ENCODE peak calls at places on chromosomes 12 and 14, in five cellular contexts. X is pancreas, I is psoas muscle, C is sigmoid colon, N is lower lobe of right lung. A is an unnamed sample.

GRCh38 chr12:43206396-43206795 is 345.6 kb downstream of the ADAMTS20 start:
- DNase-seq in C (no peak), I (no peak), N (no peak), X (no peak), A (no peak)

GRCh38 chr12:50297027-50297426 is 13.7 kb upstream of the LIMA1 start:
- DNase-seq in N (no peak), C (no peak), X (no peak), I (no peak), A (no peak)

GRCh38 chr12:69388371-69388770 is 28.8 kb downstream of the YEATS4 start:
- DNase-seq in C (no peak), X (no peak), I (no peak), N (no peak), A (no peak)

GRCh38 chr12:31210104-31210503 is 115.8 kb downstream of the SINHCAF start:
- DNase-seq in C (no peak), N (no peak), X (no peak), I (no peak), A (no peak)

GRCh38 chr12:90977224-90977623 is 22.2 kb upstream of the CCER1 start:
- DNase-seq in I (no peak), N (no peak), C (no peak), X (no peak), A (no peak)

GRCh38 chr14:47302121-47302520 is 373.3 kb downstream of the MDGA2 start:
- DNase-seq in C (no peak), I (no peak), N (no peak), X (no peak), A (no peak)

GRCh38 chr14:95555053-95555452 is 20.2 kb downstream of the GLRX5 start:
- DNase-seq in I (no peak), X (no peak), N (no peak), C (no peak), A (no peak)

GRCh38 chr14:104090071-104090748 is 4.7 kb downstream of the ASPG start:
- DNase-seq in N (no peak), C (no peak), X (no peak), I (peak; percentile 19), A (peak; percentile 49)

GRCh38 chr12:46222642-46223041 is 46.2 kb downstream of the SLC38A1 start:
- DNase-seq in I (no peak), C (no peak), N (no peak), X (no peak), A (no peak)

GRCh38 chr14:74941676-74942097 is 13.7 kb downstream of the PGF start:
- DNase-seq in X (no peak), N (peak; percentile 84), I (peak; percentile 80), C (peak; percentile 84), A (peak; percentile 75)

GRCh38 chr12:92002195-92002649 is 143.4 kb downstream of the BTG1 start:
- DNase-seq in X (peak; percentile 24), N (no peak), C (no peak), I (no peak), A (no peak)

GRCh38 chr12:72832024-72832423 is 559.9 kb downstream of the TRHDE start:
- DNase-seq in N (no peak), X (no peak), C (no peak), I (no peak), A (no peak)

GRCh38 chr12:41407240-41407799 is 219.2 kb downstream of the PDZRN4 start:
- DNase-seq in I (no peak), X (no peak), C (no peak), N (no peak), A (no peak)

GRCh38 chr12:108724890-108725151 is 6.5 kb downstream of the CORO1C start:
- DNase-seq in I (no peak), N (no peak), X (no peak), C (no peak), A (no peak)

GRCh38 chr12:51953011-51953568 is 1.6 kb downstream of the ACVR1B start:
- DNase-seq in C (no peak), I (no peak), X (no peak), N (no peak), A (peak; percentile 37)

GRCh38 chr12:114694436-114695304 is 10.7 kb upstream of the TBX3 start:
- DNase-seq in C (no peak), I (no peak), N (no peak), X (no peak), A (no peak)

GRCh38 chr12:18261273-18261672 is at the start of gene PIK3C2G:
- DNase-seq in X (no peak), C (no peak), N (no peak), I (no peak), A (no peak)

GRCh38 chr12:29907486-29907885 is 123.7 kb upstream of the TMTC1 start:
- DNase-seq in X (no peak), I (no peak), C (no peak), N (no peak), A (no peak)

GRCh38 chr14:92589213-92589852 is 75.8 kb downstream of the RIN3 start:
- DNase-seq in C (peak; percentile 56), I (no peak), X (no peak), N (no peak), A (peak; percentile 63)

GRCh38 chr14:20468773-20469241 is 399 bp upstream of the PNP start:
- DNase-seq in C (no peak), N (peak; percentile 58), I (no peak), X (peak; percentile 33), A (peak; percentile 67)

GRCh38 chr12:108307006-108307405 is 32.1 kb downstream of the CMKLR1 start:
- DNase-seq in I (no peak), C (no peak), N (no peak), X (no peak), A (no peak)

GRCh38 chr12:57165741-57166140 is 18.3 kb upstream of the LRP1-AS start:
- DNase-seq in N (no peak), I (no peak), C (no peak), X (no peak), A (peak; percentile 78)

GRCh38 chr14:98198385-98198784 is 1073.6 kb downstream of the BCL11B start:
- DNase-seq in I (no peak), X (no peak), C (no peak), N (no peak), A (no peak)

DNA sequence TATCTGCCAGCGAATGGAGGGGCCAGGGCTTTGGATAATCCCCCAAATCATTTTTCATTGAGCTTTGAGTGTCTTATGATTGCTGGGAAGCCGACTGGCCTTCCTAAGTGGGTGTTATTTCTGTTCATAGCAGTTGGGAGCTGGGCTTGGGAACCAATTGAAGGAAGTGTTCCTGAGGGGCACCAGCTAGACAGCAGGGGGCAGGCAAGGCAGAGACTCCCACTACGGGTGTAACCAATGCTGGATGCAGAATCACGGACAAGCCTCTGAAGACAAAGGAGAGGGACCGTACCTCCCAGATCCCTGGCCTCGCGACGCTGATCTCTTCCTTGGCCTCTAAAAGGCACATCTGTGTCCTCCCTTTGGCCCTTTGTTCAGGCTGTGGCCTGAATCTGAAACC is 149.0 kb upstream of the PRMT8 start:
- DNase-seq in X (no peak), C (no peak), N (no peak), I (no peak), A (no peak)
- TF ChIP-seq CTCF in X (no peak), C (no peak), N (peak; percentile 38), I (peak; percentile 47), A (no peak)

GRCh38 chr12:102052192-102053061 is 9.4 kb downstream of the WASHC3 start:
- DNase-seq in I (no peak), X (no peak), N (no peak), C (no peak), A (no peak)

GRCh38 chr12:102053062-102053349 is 8.8 kb downstream of the WASHC3 start:
- DNase-seq in C (peak; percentile 63), X (no peak), N (peak; percentile 43), I (no peak), A (peak; percentile 27)

GRCh38 chr12:102054345-102054744 is 7.4 kb downstream of the WASHC3 start:
- DNase-seq in I (no peak), X (no peak), C (no peak), N (no peak), A (no peak)

GRCh38 chr12:102050660-102051430 is 10.9 kb downstream of the WASHC3 start:
- DNase-seq in N (no peak), I (no peak), C (no peak), X (no peak), A (no peak)

GRCh38 chr12:102051431-102051965 is 10.3 kb downstream of the WASHC3 start:
- DNase-seq in C (no peak), X (no peak), I (no peak), N (no peak), A (no peak)
- H3K36me3 ChIP-seq in C (peaks cover 86% of the 10 kb centered on the region), X (no peaks in the 10 kb centered on the region), I (peaks cover 76% of the 10 kb centered on the region), N (peaks cover 76% of the 10 kb centered on the region), A (no peaks in the 10 kb centered on the region)

GRCh38 chr14:91313852-91314251 is 69.3 kb upstream of the GPR68 start:
- DNase-seq in C (no peak), I (no peak), X (no peak), N (no peak), A (no peak)

GRCh38 chr14:91313154-91313850 is 68.8 kb upstream of the GPR68 start:
- DNase-seq in N (no peak), I (no peak), C (no peak), X (no peak), A (no peak)

GRCh38 chr14:91310620-91311283 is 66.2 kb upstream of the GPR68 start:
- DNase-seq in C (no peak), N (peak; percentile 42), X (no peak), I (no peak), A (no peak)

GRCh38 chr14:91309756-91310280 is 65.3 kb upstream of the GPR68 start:
- DNase-seq in N (peak; percentile 30), C (no peak), I (no peak), X (no peak), A (peak; percentile 31)

GRCh38 chr14:91311284-91311662 is 66.8 kb upstream of the GPR68 start:
- DNase-seq in X (no peak), I (no peak), C (no peak), N (no peak), A (peak; percentile 50)
- TF ChIP-seq CTCF in X (no peak), I (no peak), C (no peak), N (no peak), A (no peak)

DNA sequence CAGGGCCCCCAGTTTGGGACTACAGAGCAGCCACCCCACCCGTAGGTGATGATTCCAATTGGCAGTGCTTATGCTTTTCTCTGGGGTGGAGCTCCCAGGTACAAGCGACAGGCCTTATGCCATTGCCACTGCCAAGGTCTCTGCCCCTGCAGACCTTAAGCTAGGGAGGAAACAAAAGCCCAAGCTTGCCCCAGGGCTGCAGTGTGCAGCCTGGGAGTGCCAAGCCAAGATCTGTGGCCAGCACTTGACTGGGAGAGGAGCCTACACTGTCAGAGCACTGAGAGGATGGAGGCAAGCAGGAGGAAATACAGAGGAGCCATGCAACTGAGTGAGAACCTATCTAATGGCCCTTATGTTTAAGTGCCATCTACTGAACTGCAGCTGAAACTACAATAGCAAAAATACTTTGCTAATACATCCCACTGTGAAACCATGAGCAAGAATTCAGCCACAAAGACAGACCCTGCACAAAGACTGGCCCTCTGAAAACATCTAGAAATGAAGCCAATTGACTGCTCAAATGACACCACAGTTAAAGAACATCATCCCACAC is 17.7 kb upstream of the ASCL1 start:
- DNase-seq in X (no peak), N (no peak), C (no peak), I (no peak), A (no peak)
- H3K36me3 ChIP-seq in X (no peaks in the 10 kb centered on the region), N (no peaks in the 10 kb centered on the region), C (no peaks in the 10 kb centered on the region), I (no peaks in the 10 kb centered on the region), A (no peaks in the 10 kb centered on the region)

A was measured in mucosa of descending colon.